ENCODE peak calls at places on chromosome 19, in nine cellular contexts. One of them, this sample, is unnamed.

GRCh38 chr19:3358392-3358918 is 7.9 kb upstream of the NFIC start:
- DNase-seq in PC-9: no peak
- DNase-seq in GM23338: no peak
- DNase-seq in lower lobe of right lung: no peak
- DNase-seq in heart left ventricle: no peak
- DNase-seq in suprapubic skin: no peak
- DNase-seq in tibial nerve: no peak
- DNase-seq in uterus: peak; percentile 47
- DNase-seq in prostate gland: no peak
- DNase-seq in this sample: no peak

GRCh38 chr19:6509118-6509971 is 7.2 kb upstream of the TUBB4A start:
- DNase-seq in heart left ventricle: peak; percentile 40
- DNase-seq in tibial nerve: peak; percentile 30
- DNase-seq in GM23338: no peak
- DNase-seq in suprapubic skin: no peak
- DNase-seq in PC-9: no peak
- DNase-seq in prostate gland: no peak
- DNase-seq in uterus: no peak
- DNase-seq in lower lobe of right lung: peak; percentile 60
- DNase-seq in this sample: no peak

GRCh38 chr19:17404015-17404414 is 1.4 kb downstream of the BST2 start:
- DNase-seq in prostate gland: no peak
- DNase-seq in lower lobe of right lung: no peak
- DNase-seq in suprapubic skin: no peak
- DNase-seq in heart left ventricle: no peak
- DNase-seq in tibial nerve: no peak
- DNase-seq in uterus: no peak
- DNase-seq in GM23338: peak; percentile 57
- DNase-seq in PC-9: no peak
- DNase-seq in this sample: no peak

GRCh38 chr19:21848706-21849105 is 12.7 kb upstream of the ZNF43 start:
- DNase-seq in heart left ventricle: no peak
- DNase-seq in tibial nerve: no peak
- DNase-seq in suprapubic skin: no peak
- DNase-seq in PC-9: peak; percentile 74
- DNase-seq in prostate gland: no peak
- DNase-seq in lower lobe of right lung: no peak
- DNase-seq in uterus: no peak
- DNase-seq in GM23338: no peak
- DNase-seq in this sample: no peak

GRCh38 chr19:54674021-54674617 is 11.3 kb downstream of the LILRB4 start:
- DNase-seq in heart left ventricle: no peak
- DNase-seq in uterus: no peak
- DNase-seq in tibial nerve: no peak
- DNase-seq in prostate gland: no peak
- DNase-seq in lower lobe of right lung: no peak
- DNase-seq in PC-9: no peak
- DNase-seq in GM23338: peak; percentile 86
- DNase-seq in suprapubic skin: no peak
- DNase-seq in this sample: no peak

GRCh38 chr19:51339687-51340656 is 2.0 kb downstream of the VSIG10L start:
- DNase-seq in tibial nerve: peak; percentile 98
- DNase-seq in prostate gland: peak; percentile 97
- DNase-seq in PC-9: peak; percentile 90
- DNase-seq in uterus: peak; percentile 100
- DNase-seq in suprapubic skin: peak; percentile 100
- DNase-seq in lower lobe of right lung: peak; percentile 99
- DNase-seq in heart left ventricle: peak; percentile 98
- DNase-seq in GM23338: peak; percentile 99
- DNase-seq in this sample: peak; percentile 97

GRCh38 chr19:56087647-56088346 is 33.3 kb downstream of the ZNF787 start:
- DNase-seq in lower lobe of right lung: no peak
- DNase-seq in tibial nerve: no peak
- DNase-seq in heart left ventricle: no peak
- DNase-seq in PC-9: no peak
- DNase-seq in suprapubic skin: no peak
- DNase-seq in prostate gland: no peak
- DNase-seq in uterus: no peak
- DNase-seq in GM23338: peak; percentile 43
- DNase-seq in this sample: no peak

GRCh38 chr19:3034194-3034844 is 5.2 kb upstream of the TLE2 start:
- DNase-seq in GM23338: no peak
- DNase-seq in uterus: no peak
- DNase-seq in suprapubic skin: no peak
- DNase-seq in tibial nerve: no peak
- DNase-seq in PC-9: no peak
- DNase-seq in lower lobe of right lung: no peak
- DNase-seq in heart left ventricle: no peak
- DNase-seq in prostate gland: no peak
- DNase-seq in this sample: peak; percentile 71

GRCh38 chr19:49515767-49516166 is 3.3 kb downstream of the FCGRT start:
- DNase-seq in lower lobe of right lung: peak; percentile 82
- DNase-seq in uterus: no peak
- DNase-seq in heart left ventricle: peak; percentile 69
- DNase-seq in tibial nerve: no peak
- DNase-seq in prostate gland: no peak
- DNase-seq in suprapubic skin: no peak
- DNase-seq in PC-9: no peak
- DNase-seq in GM23338: no peak
- DNase-seq in this sample: peak; percentile 61

GRCh38 chr19:11499890-11500420 is 5.7 kb downstream of the ZNF653 start:
- DNase-seq in suprapubic skin: no peak
- DNase-seq in PC-9: no peak
- DNase-seq in GM23338: no peak
- DNase-seq in tibial nerve: no peak
- DNase-seq in uterus: no peak
- DNase-seq in prostate gland: no peak
- DNase-seq in heart left ventricle: no peak
- DNase-seq in lower lobe of right lung: no peak
- DNase-seq in this sample: no peak

GRCh38 chr19:4374451-4375163 is 25.7 kb downstream of the SH3GL1 start:
- DNase-seq in suprapubic skin: peak; percentile 92
- DNase-seq in GM23338: no peak
- DNase-seq in prostate gland: no peak
- DNase-seq in heart left ventricle: peak; percentile 84
- DNase-seq in PC-9: peak; percentile 84
- DNase-seq in uterus: peak; percentile 78
- DNase-seq in tibial nerve: peak; percentile 62
- DNase-seq in lower lobe of right lung: peak; percentile 74
- DNase-seq in this sample: peak; percentile 91

GRCh38 chr19:13029893-13030292 is 34.6 kb downstream of the NFIX start:
- DNase-seq in PC-9: no peak
- DNase-seq in uterus: no peak
- DNase-seq in suprapubic skin: no peak
- DNase-seq in prostate gland: no peak
- DNase-seq in tibial nerve: no peak
- DNase-seq in GM23338: peak; percentile 79
- DNase-seq in lower lobe of right lung: no peak
- DNase-seq in heart left ventricle: peak; percentile 50
- DNase-seq in this sample: no peak

GRCh38 chr19:45021971-45022370 is 16.9 kb upstream of the CLASRP start:
- DNase-seq in heart left ventricle: no peak
- DNase-seq in suprapubic skin: no peak
- DNase-seq in GM23338: no peak
- DNase-seq in PC-9: no peak
- DNase-seq in tibial nerve: no peak
- DNase-seq in uterus: no peak
- DNase-seq in lower lobe of right lung: no peak
- DNase-seq in prostate gland: no peak
- DNase-seq in this sample: no peak

GRCh38 chr19:1258707-1259205 is 10.4 kb downstream of the MIDN start:
- DNase-seq in heart left ventricle: no peak
- DNase-seq in suprapubic skin: no peak
- DNase-seq in prostate gland: no peak
- DNase-seq in GM23338: no peak
- DNase-seq in lower lobe of right lung: no peak
- DNase-seq in PC-9: no peak
- DNase-seq in tibial nerve: no peak
- DNase-seq in uterus: no peak
- DNase-seq in this sample: no peak
- H3K4me3 ChIP-seq in heart left ventricle: peak overlapping the region; percentile 27
- H3K4me3 ChIP-seq in suprapubic skin: peak overlapping the region; percentile 31
- H3K4me3 ChIP-seq in prostate gland: peak overlapping the region; percentile 10
- H3K4me3 ChIP-seq in GM23338: peak overlapping the region; percentile 95
- H3K4me3 ChIP-seq in lower lobe of right lung: peak overlapping the region; percentile 76
- H3K4me3 ChIP-seq in PC-9: peak overlapping the region; percentile 42
- H3K4me3 ChIP-seq in tibial nerve: peak overlapping the region; percentile 23
- H3K4me3 ChIP-seq in uterus: peak overlapping the region; percentile 6
- H3K4me3 ChIP-seq in this sample: no peak overlapping the region

GRCh38 chr19:16156904-16157303 is 13.4 kb downstream of the HSH2D start:
- DNase-seq in heart left ventricle: no peak
- DNase-seq in uterus: no peak
- DNase-seq in suprapubic skin: no peak
- DNase-seq in prostate gland: no peak
- DNase-seq in lower lobe of right lung: no peak
- DNase-seq in tibial nerve: no peak
- DNase-seq in GM23338: no peak
- DNase-seq in PC-9: no peak
- DNase-seq in this sample: no peak

GRCh38 chr19:16154557-16154956 is 11.1 kb downstream of the HSH2D start:
- DNase-seq in prostate gland: no peak
- DNase-seq in suprapubic skin: no peak
- DNase-seq in tibial nerve: no peak
- DNase-seq in heart left ventricle: no peak
- DNase-seq in uterus: no peak
- DNase-seq in PC-9: no peak
- DNase-seq in GM23338: no peak
- DNase-seq in lower lobe of right lung: no peak
- DNase-seq in this sample: no peak

GRCh38 chr19:16157601-16158000 is 14.1 kb downstream of the HSH2D start:
- DNase-seq in heart left ventricle: no peak
- DNase-seq in PC-9: no peak
- DNase-seq in tibial nerve: no peak
- DNase-seq in suprapubic skin: no peak
- DNase-seq in GM23338: no peak
- DNase-seq in uterus: no peak
- DNase-seq in prostate gland: no peak
- DNase-seq in lower lobe of right lung: no peak
- DNase-seq in this sample: no peak

GRCh38 chr19:16153582-16154336 is 10.3 kb downstream of the HSH2D start:
- DNase-seq in lower lobe of right lung: no peak
- DNase-seq in uterus: no peak
- DNase-seq in prostate gland: no peak
- DNase-seq in tibial nerve: no peak
- DNase-seq in heart left ventricle: no peak
- DNase-seq in PC-9: peak; percentile 40
- DNase-seq in GM23338: peak; percentile 88
- DNase-seq in suprapubic skin: no peak
- DNase-seq in this sample: no peak

DNA sequence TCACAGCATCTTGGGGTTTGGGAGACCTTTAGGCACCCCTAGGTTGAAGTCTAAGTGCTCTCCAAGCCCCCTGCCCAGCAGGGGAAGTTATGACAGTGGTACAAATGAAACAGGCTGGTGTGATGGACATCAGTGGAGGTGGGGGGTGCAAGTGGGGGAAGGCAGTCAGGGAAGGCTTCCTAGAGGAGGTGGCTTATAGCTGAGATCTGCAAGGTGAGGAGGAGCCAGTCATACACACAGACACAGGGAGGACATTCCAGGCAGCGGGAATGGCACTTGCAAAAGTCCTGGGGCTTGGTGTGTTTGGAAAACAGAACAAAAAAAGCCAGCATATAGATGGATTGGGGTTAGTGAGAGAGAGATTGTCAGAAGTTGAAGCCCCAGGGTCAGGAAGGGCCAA is 11.6 kb downstream of the HSH2D start:
- DNase-seq in heart left ventricle: no peak
- DNase-seq in GM23338: no peak
- DNase-seq in uterus: no peak
- DNase-seq in lower lobe of right lung: no peak
- DNase-seq in suprapubic skin: no peak
- DNase-seq in PC-9: no peak
- DNase-seq in prostate gland: no peak
- DNase-seq in tibial nerve: no peak
- DNase-seq in this sample: no peak
- H3K4me1 ChIP-seq in heart left ventricle: no peaks in the 10 kb centered on the region
- H3K4me1 ChIP-seq in GM23338: no peaks in the 10 kb centered on the region
- H3K4me1 ChIP-seq in uterus: no peaks in the 10 kb centered on the region
- H3K4me1 ChIP-seq in lower lobe of right lung: no peaks in the 10 kb centered on the region
- H3K4me1 ChIP-seq in suprapubic skin: no peaks in the 10 kb centered on the region
- H3K4me1 ChIP-seq in PC-9: peaks cover 5% of the 10 kb centered on the region
- H3K4me1 ChIP-seq in prostate gland: no peaks in the 10 kb centered on the region
- H3K4me1 ChIP-seq in tibial nerve: no peaks in the 10 kb centered on the region
- H3K4me1 ChIP-seq in this sample: no peaks in the 10 kb centered on the region

DNA sequence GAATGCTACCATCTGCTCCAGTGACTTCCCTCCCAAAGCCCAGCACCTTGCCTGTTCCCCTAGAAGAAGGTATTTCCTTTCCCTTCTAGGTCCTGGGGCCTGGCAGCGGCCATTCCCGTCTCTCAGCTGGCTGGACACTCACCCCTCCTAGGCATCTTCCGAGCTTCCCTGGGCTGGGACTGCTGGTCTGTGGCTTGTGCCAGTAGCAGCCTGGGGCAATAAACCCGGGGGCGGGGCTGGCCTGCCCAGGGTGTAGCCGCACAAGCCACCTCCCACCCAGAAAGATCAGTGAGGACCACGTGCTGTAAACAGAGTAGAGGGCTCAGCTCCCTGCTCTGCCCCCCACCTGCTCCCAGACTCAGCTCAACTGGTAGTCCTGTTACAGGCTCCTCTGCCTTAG is 15.0 kb downstream of the LIPE start:
- DNase-seq in lower lobe of right lung: peak; percentile 30
- DNase-seq in GM23338: peak; percentile 48
- DNase-seq in prostate gland: no peak
- DNase-seq in PC-9: peak; percentile 53
- DNase-seq in uterus: no peak
- DNase-seq in heart left ventricle: no peak
- DNase-seq in tibial nerve: no peak
- DNase-seq in suprapubic skin: no peak
- DNase-seq in this sample: no peak
- H3K4me3 ChIP-seq in lower lobe of right lung: no peak overlapping the region
- H3K4me3 ChIP-seq in GM23338: no peak overlapping the region
- H3K4me3 ChIP-seq in prostate gland: no peak overlapping the region
- H3K4me3 ChIP-seq in PC-9: no peak overlapping the region
- H3K4me3 ChIP-seq in uterus: no peak overlapping the region
- H3K4me3 ChIP-seq in heart left ventricle: no peak overlapping the region
- H3K4me3 ChIP-seq in tibial nerve: no peak overlapping the region
- H3K4me3 ChIP-seq in suprapubic skin: no peak overlapping the region
- H3K4me3 ChIP-seq in this sample: no peak overlapping the region

DNA sequence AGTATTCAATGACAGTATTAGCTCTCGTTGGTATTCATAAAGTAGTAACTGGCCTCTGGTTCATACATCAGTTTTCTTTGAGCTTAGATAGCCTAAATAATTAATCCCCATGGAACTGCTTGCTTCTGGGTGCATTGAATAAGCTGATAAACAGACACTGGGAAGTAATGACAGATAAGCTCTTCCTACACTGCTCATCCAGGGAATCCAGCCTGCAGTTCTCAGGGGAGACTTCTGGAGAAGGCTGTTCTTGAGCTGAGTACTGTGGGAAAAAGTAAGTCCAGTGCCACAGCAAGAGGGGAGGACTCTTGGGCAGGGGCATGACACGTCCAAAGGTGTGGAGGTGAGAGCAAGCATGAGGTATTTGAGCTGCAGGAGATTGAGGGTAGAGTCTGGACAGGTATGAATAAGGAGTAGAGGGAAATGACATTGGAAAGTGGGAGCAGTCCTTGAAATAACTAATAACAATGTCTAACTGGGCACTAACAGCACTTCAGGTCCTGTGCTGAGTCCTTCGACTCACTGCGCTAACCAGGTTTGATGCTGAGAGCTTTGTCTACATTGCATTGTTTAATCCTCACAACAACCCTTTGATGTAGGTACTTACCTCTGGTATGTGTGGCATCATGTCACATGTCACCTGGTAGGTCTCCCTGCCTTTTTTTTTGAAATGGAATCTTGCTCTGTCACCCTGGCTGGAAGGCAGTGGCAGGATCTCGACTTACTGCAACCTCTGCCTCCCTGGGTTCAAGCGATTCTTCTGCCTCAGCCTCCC is 7.2 kb downstream of the GARRE1 start:
- DNase-seq in PC-9: peak; percentile 54
- DNase-seq in prostate gland: no peak
- DNase-seq in lower lobe of right lung: no peak
- DNase-seq in tibial nerve: no peak
- DNase-seq in GM23338: peak; percentile 60
- DNase-seq in suprapubic skin: no peak
- DNase-seq in heart left ventricle: no peak
- DNase-seq in uterus: no peak
- DNase-seq in this sample: no peak
- H3K4me1 ChIP-seq in PC-9: peaks cover 24% of the 10 kb centered on the region
- H3K4me1 ChIP-seq in prostate gland: peaks cover 10% of the 10 kb centered on the region
- H3K4me1 ChIP-seq in lower lobe of right lung: peaks cover 25% of the 10 kb centered on the region
- H3K4me1 ChIP-seq in tibial nerve: peaks cover 44% of the 10 kb centered on the region
- H3K4me1 ChIP-seq in GM23338: peaks cover 28% of the 10 kb centered on the region
- H3K4me1 ChIP-seq in suprapubic skin: peaks cover 20% of the 10 kb centered on the region
- H3K4me1 ChIP-seq in heart left ventricle: peaks cover 60% of the 10 kb centered on the region
- H3K4me1 ChIP-seq in uterus: no peaks in the 10 kb centered on the region
- H3K4me1 ChIP-seq in this sample: peaks cover 18% of the 10 kb centered on the region

This sample was measured in mesenchymal stem cell.